ENCODE peak calls at places on chromosomes 4 and X, in nine cellular contexts. P is OCI-LY7, C is lower lobe of right lung, V is HCT116, M is IMR-90, W is psoas muscle, T is aorta, F is breast epithelium, Q is PC-3. U is an unnamed sample. For H3K36me3 and H3K9me3, the result is how much of the 10 kb centered on the place peaks cover.

GRCh38 chrX:45134775-45135174 is 65.9 kb downstream of the DIPK2B start:
- DNase-seq in W (no peak), P (no peak), C (no peak), T (no peak), M (no peak), F (no peak), Q (no peak), V (no peak), U (no peak)

GRCh38 chr4:102217775-102218174 is 127.5 kb downstream of the SLC39A8 start:
- DNase-seq in M (no peak), Q (peak), P (no peak), T (no peak), V (no peak), F (no peak), C (no peak), W (no peak), U (no peak)

GRCh38 chr4:158624889-158625478 is 46.7 kb downstream of the C4orf46 start:
- DNase-seq in W (no peak), M (peak), P (peak), V (peak), Q (peak), F (no peak), T (no peak), C (no peak), U (peak)

GRCh38 chr4:43379001-43379400 is 486.5 kb downstream of the GRXCR1 start:
- DNase-seq in Q (no peak), W (no peak), M (no peak), V (no peak), P (no peak), F (no peak), C (no peak), T (no peak), U (no peak)

GRCh38 chrX:41180194-41180902 is 95.1 kb downstream of the USP9X start:
- DNase-seq in F (no peak), Q (peak), W (peak), V (peak), M (peak), T (peak), C (no peak), P (peak), U (peak)

GRCh38 chr4:34196375-34196774 is 2047.9 kb downstream of the ARAP2 start:
- DNase-seq in W (no peak), V (no peak), P (no peak), Q (no peak), C (no peak), F (no peak), M (no peak), T (no peak), U (no peak)

GRCh38 chr4:105277702-105278101 is 131.0 kb downstream of the TET2 start:
- DNase-seq in C (no peak), M (no peak), Q (no peak), T (no peak), V (no peak), W (no peak), F (no peak), P (no peak), U (no peak)

GRCh38 chrX:1435241-1435900 is 17.3 kb downstream of the ASMTL start:
- DNase-seq in P (no peak), V (no peak), T (peak), M (no peak), W (no peak), Q (no peak), F (peak), C (peak), U (no peak)

GRCh38 chr4:181684310-181684709 is 558.9 kb upstream of the TENM3 start:
- DNase-seq in T (no peak), W (no peak), F (no peak), P (no peak), Q (no peak), C (no peak), V (no peak), M (peak), U (no peak)

GRCh38 chrX:107728342-107729099 is 47.1 kb downstream of the TSC22D3 start:
- DNase-seq in V (no peak), F (no peak), W (no peak), Q (no peak), C (no peak), M (no peak), T (no peak), P (no peak), U (no peak)

GRCh38 chr4:6641971-6642320 is 1.5 kb downstream of the MRFAP1 start:
- DNase-seq in P (no peak), M (peak), F (peak), T (no peak), Q (no peak), V (no peak), C (no peak), W (no peak), U (no peak)

GRCh38 chr4:164027805-164028204 is 533.3 kb downstream of the TMA16 start:
- DNase-seq in W (no peak), V (no peak), F (no peak), C (no peak), Q (no peak), M (no peak), T (no peak), P (no peak), U (no peak)

GRCh38 chr4:67198757-67199156 is 346.5 kb downstream of the CENPC start:
- DNase-seq in V (no peak), C (no peak), T (no peak), Q (peak), F (no peak), M (no peak), P (peak), W (no peak), U (peak)

GRCh38 chrX:48972214-48973164 is 845 bp upstream of the KCND1 start:
- DNase-seq in Q (peak), V (peak), T (peak), W (peak), C (no peak), F (no peak), M (peak), P (no peak), U (peak)

GRCh38 chr4:148430847-148431246 is 11.4 kb downstream of the NR3C2 start:
- DNase-seq in M (no peak), Q (no peak), F (no peak), V (no peak), W (no peak), T (no peak), P (no peak), C (no peak), U (no peak)

GRCh38 chrX:18886344-18887161 is 97.4 kb downstream of the PHKA2 start:
- DNase-seq in C (peak), Q (peak), V (peak), M (peak), T (peak), F (peak), P (peak), W (peak), U (peak)

GRCh38 chrX:65673857-65674350 is 6.5 kb downstream of the MSN start:
- DNase-seq in W (no peak), M (no peak), C (no peak), T (no peak), V (no peak), F (no peak), Q (no peak), P (no peak), U (no peak)

GRCh38 chr4:8702020-8702495 is 109.5 kb downstream of the CPZ start:
- DNase-seq in P (no peak), T (no peak), M (no peak), Q (no peak), V (no peak), C (no peak), W (no peak), F (no peak), U (no peak)

GRCh38 chr4:41327770-41328169 is 71.0 kb downstream of the UCHL1 start:
- DNase-seq in T (no peak), V (no peak), W (no peak), P (no peak), Q (no peak), M (no peak), C (no peak), F (no peak), U (no peak)

GRCh38 chr4:16505726-16506125 is 279.5 kb upstream of the TAPT1 start:
- DNase-seq in F (no peak), C (no peak), V (no peak), T (no peak), P (no peak), M (peak), Q (peak), W (no peak), U (no peak)

GRCh38 chr4:182318256-182318655 is 75.1 kb downstream of the TENM3 start:
- DNase-seq in Q (no peak), P (no peak), V (no peak), W (no peak), T (no peak), M (peak), F (no peak), C (no peak), U (no peak)

GRCh38 chr4:102527695-102528094 is 26.5 kb downstream of the NFKB1 start:
- DNase-seq in V (no peak), P (no peak), W (no peak), Q (no peak), C (no peak), T (no peak), M (no peak), F (no peak), U (no peak)

GRCh38 chrX:47327902-47328301 is 42.5 kb upstream of the ZNF157 start:
- DNase-seq in F (no peak), V (no peak), Q (no peak), C (no peak), M (no peak), W (no peak), T (no peak), P (no peak), U (no peak)

GRCh38 chr4:102807345-102807744 is 20.0 kb downstream of the UBE2D3 start:
- DNase-seq in C (no peak), V (no peak), T (no peak), W (no peak), M (no peak), Q (no peak), P (no peak), F (no peak), U (no peak)

GRCh38 chr4:44017422-44017739 is 431.2 kb downstream of the KCTD8 start:
- DNase-seq in P (no peak), T (no peak), Q (no peak), W (no peak), F (no peak), M (no peak), C (no peak), V (no peak), U (no peak)

GRCh38 chr4:125323547-125324100 is 8.9 kb downstream of the FAT4 start:
- DNase-seq in Q (peak), M (peak), V (no peak), T (no peak), P (no peak), F (no peak), W (no peak), C (no peak), U (peak)

GRCh38 chr4:64713256-64713840 is 304.1 kb upstream of the TECRL start:
- DNase-seq in C (no peak), W (no peak), F (no peak), P (peak), M (peak), T (no peak), Q (peak), V (no peak), U (no peak)

GRCh38 chr4:173528378-173529321 is 1.4 kb downstream of the HAND2 start:
- DNase-seq in P (no peak), T (peak), F (no peak), Q (no peak), W (no peak), C (no peak), M (no peak), V (no peak), U (peak)
- H3K4me3 ChIP-seq in P (no peak), T (peak), F (peak), Q (no peak), W (peak), C (no peak), M (peak), V (no peak), U (peak)

DNA sequence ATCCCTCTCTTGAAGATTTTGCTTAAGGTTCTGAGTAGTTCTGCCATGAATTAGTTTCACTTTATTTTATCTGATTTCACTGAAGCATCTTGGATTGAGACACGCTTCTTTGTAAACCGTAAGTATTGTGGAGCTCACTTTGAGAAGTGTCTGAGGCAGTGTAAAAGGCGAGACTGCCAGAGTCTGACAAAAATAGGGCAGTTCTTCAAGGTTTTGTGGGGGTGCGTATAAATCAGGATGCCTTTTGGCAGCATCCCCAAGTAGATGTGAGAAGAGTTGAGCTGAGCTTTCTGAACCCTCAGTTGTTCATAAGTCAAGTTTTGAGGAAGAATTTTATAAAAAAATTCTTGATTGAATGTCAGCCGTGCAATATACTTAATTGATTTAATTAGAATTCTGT is 76.3 kb downstream of the RBPJ start:
- DNase-seq in C (no peak), V (no peak), F (no peak), P (no peak), W (no peak), T (no peak), M (no peak), Q (no peak), U (no peak)
- H3K36me3 ChIP-seq in C (under half), V (under half), F (under half), P (under half), W (under half), T (under half), M (under half), Q (under half), U (under half)

DNA sequence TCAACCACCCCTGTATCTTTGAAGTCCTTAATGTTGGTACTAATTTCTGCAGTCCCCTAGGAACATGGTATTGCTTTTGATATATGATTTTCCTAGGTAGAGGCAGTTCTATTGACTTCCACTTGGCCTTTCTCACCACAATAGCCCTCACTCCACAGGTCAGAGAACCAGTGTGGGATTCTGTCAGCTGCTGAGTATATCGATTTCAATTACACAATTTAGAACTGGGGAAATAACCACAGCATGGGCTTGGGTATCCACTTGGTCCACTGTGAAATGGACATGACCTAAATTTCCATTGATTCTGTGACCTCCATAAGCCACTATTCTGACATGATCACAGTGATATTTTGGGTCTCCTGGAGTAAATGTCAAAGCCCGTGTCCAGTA is 62.3 kb downstream of the KANTR start:
- DNase-seq in F (no peak), P (no peak), Q (no peak), C (no peak), M (no peak), T (no peak), V (no peak), W (no peak), U (no peak)
- H3K9me3 ChIP-seq in F (under half), P (under half), Q (under half), C (under half), M (under half), T (under half), V (under half), W (under half), U (under half)

GRCh38 chr4:68693325-68694075 is 23.0 kb upstream of the UGT2B15 start:
- DNase-seq in W (no peak), F (no peak), T (no peak), V (no peak), M (no peak), C (no peak), Q (no peak), P (no peak), U (no peak)
- H3K4me3 ChIP-seq in W (no peak), F (no peak), T (no peak), V (no peak), M (no peak), C (no peak), Q (no peak), P (no peak), U (no peak)

DNA sequence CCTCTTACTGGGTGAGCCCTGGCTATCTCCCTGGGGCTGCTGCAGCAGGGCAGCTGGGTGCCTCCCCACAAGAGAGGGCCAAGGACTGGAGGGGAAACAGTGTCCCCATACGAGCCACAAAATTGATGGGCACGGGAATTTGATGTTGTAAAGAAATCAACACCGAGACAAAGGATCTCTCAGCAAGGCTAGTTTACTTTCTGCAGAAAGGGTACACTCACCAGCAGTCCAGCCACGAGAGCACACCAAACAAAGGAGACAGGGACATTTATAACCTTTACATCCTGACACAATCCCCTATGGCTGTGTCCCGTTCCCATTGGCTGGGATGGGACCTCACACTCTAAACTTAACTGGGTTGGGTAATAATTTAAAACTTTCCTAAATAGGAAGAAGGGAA is 25.9 kb downstream of the METAP1 start:
- DNase-seq in F (no peak), T (no peak), Q (no peak), M (no peak), P (no peak), V (no peak), C (no peak), W (no peak), U (no peak)
- H3K36me3 ChIP-seq in F (under half), T (under half), Q (under half), M (under half), P (half or more), V (under half), C (under half), W (under half), U (under half)

GRCh38 chr4:175986-176385 is 51.7 kb downstream of the ZNF718 start:
- DNase-seq in F (no peak), W (no peak), C (no peak), Q (no peak), T (no peak), P (no peak), M (no peak), V (no peak), U (peak)
- H3K9me3 ChIP-seq in F (half or more), W (half or more), C (half or more), Q (under half), T (under half), P (under half), M (under half), V (under half), U (under half)

GRCh38 chr4:31617667-31618066 is 897.5 kb downstream of the PCDH7 start:
- DNase-seq in M (no peak), Q (no peak), C (no peak), T (no peak), V (no peak), W (no peak), P (no peak), F (no peak), U (no peak)

DNA sequence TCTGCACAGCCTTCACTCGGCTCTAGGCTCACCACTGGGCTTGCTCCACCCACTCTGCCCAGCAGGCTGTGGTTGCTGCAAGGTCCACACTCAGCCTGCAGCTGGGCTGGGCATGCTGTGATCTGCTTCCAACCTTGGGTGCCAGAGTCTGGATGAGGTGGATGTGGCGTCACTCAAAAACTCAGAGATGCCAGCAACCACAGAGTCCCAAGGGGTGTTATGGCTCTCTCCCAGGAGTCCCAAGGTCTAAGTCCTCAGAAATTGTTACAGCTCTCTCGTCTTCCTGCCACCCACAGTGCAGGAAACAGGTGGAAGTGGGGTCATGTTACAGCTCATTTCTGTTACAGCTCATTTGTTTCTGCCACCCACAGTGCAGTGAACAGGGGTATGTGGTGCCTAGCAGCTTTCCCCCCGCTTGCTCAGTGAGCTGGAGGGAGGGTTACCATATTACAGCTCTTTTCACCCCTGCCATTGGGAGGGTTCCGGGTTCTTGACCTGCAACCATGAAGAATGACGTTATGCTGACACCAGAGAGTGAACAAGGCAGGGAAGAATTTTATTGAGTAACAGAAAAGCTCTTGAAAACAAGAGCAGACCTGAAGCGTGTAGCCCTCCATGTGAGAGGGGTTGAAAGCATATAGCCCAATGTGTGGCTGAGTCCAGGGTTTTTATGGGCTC is 893.9 kb downstream of the PCDH7 start:
- DNase-seq in W (peak), P (no peak), F (no peak), T (no peak), C (no peak), M (no peak), V (no peak), Q (no peak), U (peak)
- H3K4me3 ChIP-seq in W (no peak), P (no peak), F (no peak), T (no peak), C (no peak), M (no peak), V (no peak), Q (no peak), U (no peak)

GRCh38 chr4:118738090-118738489 is 52.9 kb downstream of the METTL14 start:
- DNase-seq in W (no peak), C (no peak), P (no peak), V (no peak), T (no peak), F (no peak), Q (no peak), M (no peak), U (no peak)
- H3K36me3 ChIP-seq in W (half or more), C (half or more), P (half or more), V (under half), T (under half), F (under half), Q (under half), M (under half), U (half or more)

GRCh38 chrX:29641461-29641860 is 573.9 kb upstream of the MAGEB2 start:
- DNase-seq in Q (no peak), V (no peak), W (no peak), C (no peak), F (no peak), M (no peak), P (no peak), T (no peak), U (no peak)
- H3K9me3 ChIP-seq in Q (under half), V (under half), W (under half), C (under half), F (under half), M (under half), P (under half), T (under half), U (under half)